ENCODE peak calls at places on chromosomes 4 and X, in four cellular contexts. One of them, this sample, is unnamed.

GRCh38 chrX:8272846-8273245 is 101.8 kb upstream of the VCX2 start:
- DNase-seq in astrocyte of the cerebellum: no peak
- DNase-seq in heart left ventricle: no peak
- DNase-seq in fibroblast of pulmonary artery: peak; percentile 42
- DNase-seq in this sample: no peak

GRCh38 chrX:40156472-40157227 is 58.9 kb upstream of the BCOR start:
- DNase-seq in astrocyte of the cerebellum: no peak
- DNase-seq in heart left ventricle: no peak
- DNase-seq in fibroblast of pulmonary artery: no peak
- DNase-seq in this sample: peak; percentile 47

GRCh38 chr4:71107732-71108131 is 114.3 kb downstream of the DCK start:
- DNase-seq in astrocyte of the cerebellum: no peak
- DNase-seq in heart left ventricle: no peak
- DNase-seq in fibroblast of pulmonary artery: no peak
- DNase-seq in this sample: no peak

GRCh38 chrX:19344207-19344534 is 444 bp downstream of the PDHA1 start:
- DNase-seq in astrocyte of the cerebellum: no peak
- DNase-seq in heart left ventricle: no peak
- DNase-seq in fibroblast of pulmonary artery: no peak
- DNase-seq in this sample: no peak

GRCh38 chr4:182578402-182578801 is 335.2 kb downstream of the TENM3 start:
- DNase-seq in astrocyte of the cerebellum: peak; percentile 41
- DNase-seq in heart left ventricle: no peak
- DNase-seq in fibroblast of pulmonary artery: peak; percentile 72
- DNase-seq in this sample: no peak

GRCh38 chrX:48466696-48467095 is 3.4 kb downstream of the SLC38A5 start:
- DNase-seq in astrocyte of the cerebellum: no peak
- DNase-seq in heart left ventricle: no peak
- DNase-seq in fibroblast of pulmonary artery: no peak
- DNase-seq in this sample: no peak

GRCh38 chr4:141074098-141074878 is 59.0 kb downstream of the RNF150 start:
- DNase-seq in astrocyte of the cerebellum: no peak
- DNase-seq in heart left ventricle: no peak
- DNase-seq in fibroblast of pulmonary artery: peak; percentile 8
- DNase-seq in this sample: no peak

GRCh38 chrX:86696951-86697350 is 548.7 kb downstream of the DACH2 start:
- DNase-seq in astrocyte of the cerebellum: no peak
- DNase-seq in heart left ventricle: no peak
- DNase-seq in fibroblast of pulmonary artery: no peak
- DNase-seq in this sample: no peak

GRCh38 chr4:20528508-20528907 is 171.8 kb upstream of the PACRGL start:
- DNase-seq in astrocyte of the cerebellum: no peak
- DNase-seq in heart left ventricle: no peak
- DNase-seq in fibroblast of pulmonary artery: no peak
- DNase-seq in this sample: no peak

GRCh38 chr4:153971878-153972277 is 183.0 kb upstream of the SFRP2 start:
- DNase-seq in astrocyte of the cerebellum: no peak
- DNase-seq in heart left ventricle: no peak
- DNase-seq in fibroblast of pulmonary artery: no peak
- DNase-seq in this sample: no peak

GRCh38 chrX:118038614-118039365 is 77.8 kb downstream of the KLHL13 start:
- DNase-seq in astrocyte of the cerebellum: no peak
- DNase-seq in heart left ventricle: peak; percentile 14
- DNase-seq in fibroblast of pulmonary artery: no peak
- DNase-seq in this sample: no peak

GRCh38 chr4:26235500-26235899 is 85.3 kb upstream of the RBPJ start:
- DNase-seq in astrocyte of the cerebellum: no peak
- DNase-seq in heart left ventricle: no peak
- DNase-seq in fibroblast of pulmonary artery: peak; percentile 71
- DNase-seq in this sample: no peak

GRCh38 chr4:123939621-123940020 is 543.0 kb downstream of the SPRY1 start:
- DNase-seq in astrocyte of the cerebellum: peak; percentile 76
- DNase-seq in heart left ventricle: no peak
- DNase-seq in fibroblast of pulmonary artery: peak; percentile 80
- DNase-seq in this sample: no peak

GRCh38 chrX:106897259-106897658 is 5.9 kb downstream of the RIPPLY1 start:
- DNase-seq in astrocyte of the cerebellum: no peak
- DNase-seq in heart left ventricle: no peak
- DNase-seq in fibroblast of pulmonary artery: peak; percentile 47
- DNase-seq in this sample: no peak

GRCh38 chrX:104565791-104566687 is at the start of gene IL1RAPL2:
- DNase-seq in astrocyte of the cerebellum: peak; percentile 13
- DNase-seq in heart left ventricle: no peak
- DNase-seq in fibroblast of pulmonary artery: peak; percentile 11
- DNase-seq in this sample: no peak

GRCh38 chrX:103376979-103377324 is 614 bp downstream of the BEX3 start:
- DNase-seq in astrocyte of the cerebellum: no peak
- DNase-seq in heart left ventricle: no peak
- DNase-seq in fibroblast of pulmonary artery: peak; percentile 46
- DNase-seq in this sample: peak; percentile 37

GRCh38 chr4:52864816-52865215 is 2.7 kb downstream of the RASL11B start:
- DNase-seq in astrocyte of the cerebellum: peak; percentile 72
- DNase-seq in heart left ventricle: no peak
- DNase-seq in fibroblast of pulmonary artery: peak; percentile 82
- DNase-seq in this sample: no peak

GRCh38 chr4:186606593-186606992 is 51.2 kb upstream of the MTNR1A start:
- DNase-seq in astrocyte of the cerebellum: peak; percentile 9
- DNase-seq in heart left ventricle: no peak
- DNase-seq in fibroblast of pulmonary artery: peak; percentile 66
- DNase-seq in this sample: no peak

GRCh38 chr4:39825741-39826231 is 127.8 kb downstream of the UBE2K start:
- DNase-seq in astrocyte of the cerebellum: peak; percentile 33
- DNase-seq in heart left ventricle: no peak
- DNase-seq in fibroblast of pulmonary artery: peak; percentile 49
- DNase-seq in this sample: no peak

GRCh38 chrX:71228063-71228642 is 5.1 kb downstream of the GJB1 start:
- DNase-seq in astrocyte of the cerebellum: no peak
- DNase-seq in heart left ventricle: no peak
- DNase-seq in fibroblast of pulmonary artery: no peak
- DNase-seq in this sample: no peak

GRCh38 chr4:157043131-157043530 is 32.8 kb upstream of the GLRB start:
- DNase-seq in astrocyte of the cerebellum: peak; percentile 32
- DNase-seq in heart left ventricle: no peak
- DNase-seq in fibroblast of pulmonary artery: peak; percentile 43
- DNase-seq in this sample: no peak

GRCh38 chr4:85677286-85677685 is 202.3 kb downstream of the ARHGAP24 start:
- DNase-seq in astrocyte of the cerebellum: no peak
- DNase-seq in heart left ventricle: no peak
- DNase-seq in fibroblast of pulmonary artery: peak; percentile 26
- DNase-seq in this sample: no peak

GRCh38 chr4:14110407-14110806 is 482.9 kb upstream of the BOD1L1 start:
- DNase-seq in astrocyte of the cerebellum: no peak
- DNase-seq in heart left ventricle: no peak
- DNase-seq in fibroblast of pulmonary artery: peak; percentile 64
- DNase-seq in this sample: no peak

GRCh38 chrX:78514852-78515251 is 144.3 kb downstream of the RTL3 start:
- DNase-seq in astrocyte of the cerebellum: no peak
- DNase-seq in heart left ventricle: no peak
- DNase-seq in fibroblast of pulmonary artery: no peak
- DNase-seq in this sample: no peak

GRCh38 chr4:85475631-85476233 is 782 bp downstream of the ARHGAP24 start:
- DNase-seq in astrocyte of the cerebellum: no peak
- DNase-seq in heart left ventricle: peak; percentile 52
- DNase-seq in fibroblast of pulmonary artery: peak; percentile 62
- DNase-seq in this sample: peak; percentile 46

GRCh38 chr4:15161439-15161838 is 159.2 kb downstream of the CPEB2 start:
- DNase-seq in astrocyte of the cerebellum: no peak
- DNase-seq in heart left ventricle: no peak
- DNase-seq in fibroblast of pulmonary artery: no peak
- DNase-seq in this sample: no peak

GRCh38 chr4:132955146-132955545 is 193.9 kb upstream of the PCDH10 start:
- DNase-seq in astrocyte of the cerebellum: no peak
- DNase-seq in heart left ventricle: no peak
- DNase-seq in fibroblast of pulmonary artery: no peak
- DNase-seq in this sample: no peak

GRCh38 chrX:151505796-151506195 is 57.7 kb upstream of the PASD1 start:
- DNase-seq in astrocyte of the cerebellum: no peak
- DNase-seq in heart left ventricle: no peak
- DNase-seq in fibroblast of pulmonary artery: no peak
- DNase-seq in this sample: no peak

GRCh38 chr4:127730142-127730913 is at the start of gene SLC25A31:
- DNase-seq in astrocyte of the cerebellum: no peak
- DNase-seq in heart left ventricle: no peak
- DNase-seq in fibroblast of pulmonary artery: no peak
- DNase-seq in this sample: no peak

GRCh38 chr4:140095694-140096482 is 58.1 kb downstream of the MAML3 start:
- DNase-seq in astrocyte of the cerebellum: peak; percentile 95
- DNase-seq in heart left ventricle: peak; percentile 60
- DNase-seq in fibroblast of pulmonary artery: peak; percentile 99
- DNase-seq in this sample: no peak

GRCh38 chrX:118347131-118347530 is 1.2 kb downstream of the WDR44 start:
- DNase-seq in astrocyte of the cerebellum: peak; percentile 12
- DNase-seq in heart left ventricle: no peak
- DNase-seq in fibroblast of pulmonary artery: peak; percentile 59
- DNase-seq in this sample: no peak

GRCh38 chr4:11765849-11766453 is 337.3 kb upstream of the HS3ST1 start:
- DNase-seq in astrocyte of the cerebellum: peak; percentile 19
- DNase-seq in heart left ventricle: no peak
- DNase-seq in fibroblast of pulmonary artery: peak; percentile 70
- DNase-seq in this sample: no peak

DNA sequence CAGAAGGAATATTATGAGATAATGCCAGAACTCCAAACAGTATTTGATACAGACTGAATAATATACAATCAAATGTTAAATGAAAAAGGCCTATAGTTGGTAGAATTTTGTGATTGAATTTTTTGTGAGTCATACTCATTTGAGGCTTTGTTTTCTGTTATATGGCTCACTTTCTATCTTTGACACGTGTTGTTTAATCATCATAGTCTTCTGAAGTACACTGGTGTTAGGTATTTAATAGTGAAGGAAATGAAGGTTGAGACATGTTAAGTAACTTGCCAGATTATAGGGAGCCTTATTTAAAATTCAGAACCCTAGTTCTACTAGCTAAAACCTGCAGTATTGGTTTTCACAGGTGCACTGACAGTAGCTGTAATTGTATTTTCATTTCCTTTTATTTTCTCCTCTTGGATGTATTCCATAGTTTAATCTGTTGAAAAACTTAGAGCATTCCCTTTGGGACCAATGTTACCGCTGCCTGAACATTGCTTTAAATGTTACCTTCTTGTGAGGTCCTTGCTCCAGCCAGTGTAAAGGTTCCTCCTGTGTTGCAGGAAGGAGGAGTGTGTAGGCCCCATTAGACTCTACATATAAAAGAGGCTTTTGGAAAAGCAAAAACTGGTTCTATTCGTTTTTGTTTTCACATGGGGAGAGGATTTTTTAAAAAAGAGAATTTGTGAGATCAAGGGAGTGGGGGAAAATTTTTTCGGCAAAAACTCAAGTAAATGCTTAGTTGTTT is 224.1 kb downstream of the ARHGAP10 start:
- DNase-seq in astrocyte of the cerebellum: no peak
- DNase-seq in heart left ventricle: no peak
- DNase-seq in fibroblast of pulmonary artery: no peak
- DNase-seq in this sample: no peak
- H3K4me3 ChIP-seq in astrocyte of the cerebellum: no peak overlapping the region
- H3K4me3 ChIP-seq in heart left ventricle: no peak overlapping the region
- H3K4me3 ChIP-seq in fibroblast of pulmonary artery: no peak overlapping the region
- H3K4me3 ChIP-seq in this sample: no peak overlapping the region

GRCh38 chr4:79663865-79664264 is 255.8 kb upstream of the GK2 start:
- DNase-seq in astrocyte of the cerebellum: no peak
- DNase-seq in heart left ventricle: no peak
- DNase-seq in fibroblast of pulmonary artery: no peak
- DNase-seq in this sample: no peak

GRCh38 chr4:79662651-79663050 is 254.6 kb upstream of the GK2 start:
- DNase-seq in astrocyte of the cerebellum: no peak
- DNase-seq in heart left ventricle: no peak
- DNase-seq in fibroblast of pulmonary artery: no peak
- DNase-seq in this sample: no peak

GRCh38 chr4:79661196-79661595 is 253.2 kb upstream of the GK2 start:
- DNase-seq in astrocyte of the cerebellum: no peak
- DNase-seq in heart left ventricle: no peak
- DNase-seq in fibroblast of pulmonary artery: no peak
- DNase-seq in this sample: no peak

GRCh38 chr4:79666875-79667274 is 258.8 kb upstream of the GK2 start:
- DNase-seq in astrocyte of the cerebellum: no peak
- DNase-seq in heart left ventricle: no peak
- DNase-seq in fibroblast of pulmonary artery: no peak
- DNase-seq in this sample: no peak

DNA sequence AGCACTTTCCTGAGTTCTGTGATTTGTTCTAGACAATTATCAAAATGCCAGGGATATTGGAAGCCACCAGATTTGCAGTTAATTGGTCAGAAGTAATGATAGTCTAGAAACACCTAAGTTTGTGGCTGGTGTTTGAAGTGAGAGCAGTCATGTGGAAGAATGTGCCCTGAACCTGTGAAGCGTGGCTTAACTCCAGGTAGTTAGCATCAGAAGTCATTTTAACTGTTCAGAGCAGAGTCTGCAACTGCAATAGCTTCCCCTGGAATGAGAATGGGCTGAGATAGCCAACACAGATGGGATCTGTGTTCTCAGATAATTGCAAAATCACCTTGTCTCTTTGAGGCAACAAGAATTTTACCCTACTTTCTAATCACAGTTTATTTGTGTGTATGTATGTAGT is 255.1 kb upstream of the GK2 start:
- DNase-seq in astrocyte of the cerebellum: no peak
- DNase-seq in heart left ventricle: no peak
- DNase-seq in fibroblast of pulmonary artery: no peak
- DNase-seq in this sample: no peak
- H3K4me3 ChIP-seq in astrocyte of the cerebellum: no peak overlapping the region
- H3K4me3 ChIP-seq in heart left ventricle: no peak overlapping the region
- H3K4me3 ChIP-seq in fibroblast of pulmonary artery: no peak overlapping the region
- H3K4me3 ChIP-seq in this sample: no peak overlapping the region

DNA sequence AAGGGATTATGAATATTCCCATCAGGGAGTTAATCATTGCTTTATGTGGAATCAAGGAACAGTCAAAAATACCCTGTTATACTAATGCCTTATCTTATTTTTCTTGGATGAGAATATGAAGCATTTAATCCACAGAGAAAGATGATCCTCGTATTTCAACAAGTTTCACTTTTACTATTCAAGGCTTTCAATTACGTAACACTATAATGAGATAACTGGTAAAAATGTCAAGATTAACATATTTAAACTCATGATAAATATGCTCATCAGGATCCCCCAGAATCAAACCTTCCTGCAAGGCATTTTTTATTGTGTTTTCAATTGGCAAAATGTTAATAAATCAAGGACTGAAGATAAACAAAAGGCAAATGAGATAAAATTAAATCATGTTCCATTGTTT is 5.1 kb downstream of the ZXDA start:
- DNase-seq in astrocyte of the cerebellum: no peak
- DNase-seq in heart left ventricle: no peak
- DNase-seq in fibroblast of pulmonary artery: peak; percentile 18
- DNase-seq in this sample: no peak
- H3K4me3 ChIP-seq in astrocyte of the cerebellum: no peak overlapping the region
- H3K4me3 ChIP-seq in heart left ventricle: peak overlapping the region; percentile 21
- H3K4me3 ChIP-seq in fibroblast of pulmonary artery: peak overlapping the region; percentile 26
- H3K4me3 ChIP-seq in this sample: no peak overlapping the region

DNA sequence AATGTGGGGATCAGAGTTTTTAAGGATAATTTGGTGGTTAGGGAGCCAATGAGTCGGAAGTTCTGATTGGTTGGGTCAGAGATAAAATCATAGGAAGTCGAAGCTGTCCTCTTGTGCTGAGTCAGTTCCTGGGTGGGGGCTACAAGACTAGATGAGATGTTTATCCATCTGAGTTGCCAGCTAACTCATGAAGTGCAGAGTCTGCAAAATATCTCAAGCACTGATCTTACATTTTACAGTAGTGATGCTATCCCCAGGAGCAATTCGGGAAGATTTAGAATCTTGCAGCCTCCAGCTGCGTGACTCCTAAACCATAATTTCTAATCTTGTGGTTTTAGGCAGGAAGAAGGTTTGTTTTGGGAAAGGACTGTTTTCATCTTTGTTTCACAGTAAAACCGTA is 565.8 kb upstream of the SPANXN1 start:
- DNase-seq in astrocyte of the cerebellum: no peak
- DNase-seq in heart left ventricle: no peak
- DNase-seq in fibroblast of pulmonary artery: peak; percentile 1
- DNase-seq in this sample: no peak
- H3K4me3 ChIP-seq in astrocyte of the cerebellum: no peak overlapping the region
- H3K4me3 ChIP-seq in heart left ventricle: no peak overlapping the region
- H3K4me3 ChIP-seq in fibroblast of pulmonary artery: no peak overlapping the region
- H3K4me3 ChIP-seq in this sample: no peak overlapping the region

This sample was measured in ovary.